ENCODE peak calls at places on chromosomes 6 and 20, in five cellular contexts. P is HepG2, Q is mesendoderm, B is left ventricle myocardium inferior, R is sigmoid colon. E is an unnamed sample. For H3K27me3 and H3K36me3, the result is how much of the 10 kb centered on the place peaks cover.

GRCh38 chr6:49913656-49914055 is 47.3 kb upstream of the CRISP1 start:
- DNase-seq in P (no peak), B (no peak), Q (peak), R (no peak), E (no peak)

GRCh38 chr6:127900935-127901334 is at the start of gene THEMIS:
- DNase-seq in B (no peak), R (no peak), P (no peak), Q (peak), E (no peak)

GRCh38 chr20:461254-462198 is 807 bp downstream of the TBC1D20 start:
- DNase-seq in R (peak), P (no peak), B (peak), Q (peak), E (peak)

GRCh38 chr6:21850682-21851081 is 257.1 kb downstream of the SOX4 start:
- DNase-seq in B (no peak), Q (peak), P (no peak), R (no peak), E (no peak)

GRCh38 chr6:127198549-127198948 is 68.1 kb upstream of the RNF146 start:
- DNase-seq in B (no peak), P (no peak), R (no peak), Q (no peak), E (no peak)

GRCh38 chr6:168124921-168125320 is 45.9 kb upstream of the FRMD1 start:
- DNase-seq in B (no peak), R (peak), P (no peak), Q (no peak), E (peak)

GRCh38 chr6:167906899-167907298 is 80.2 kb downstream of the AFDN start:
- DNase-seq in B (peak), P (no peak), R (no peak), Q (peak), E (peak)

GRCh38 chr6:40538556-40538955 is 48.6 kb downstream of the LRFN2 start:
- DNase-seq in Q (no peak), P (no peak), R (no peak), B (no peak), E (no peak)

GRCh38 chr6:54238407-54238806 is 69.8 kb upstream of the TINAG start:
- DNase-seq in P (no peak), R (no peak), B (no peak), Q (no peak), E (no peak)

GRCh38 chr20:13286600-13286999 is 65.5 kb downstream of the ISM1 start:
- DNase-seq in B (no peak), Q (no peak), R (no peak), P (no peak), E (no peak)

GRCh38 chr6:25327372-25327771 is 48.2 kb downstream of the CARMIL1 start:
- DNase-seq in B (no peak), Q (no peak), R (no peak), P (no peak), E (no peak)

GRCh38 chr20:2984028-2984501 is 59.4 kb upstream of the GNRH2 start:
- DNase-seq in B (no peak), P (no peak), Q (no peak), R (no peak), E (no peak)

GRCh38 chr20:235891-236290 is 8.8 kb downstream of the DEFB129 start:
- DNase-seq in P (no peak), Q (no peak), R (no peak), B (no peak), E (no peak)

GRCh38 chr20:2729251-2729713 is 36.7 kb downstream of the EBF4 start:
- DNase-seq in Q (no peak), R (no peak), P (no peak), B (no peak), E (peak)

GRCh38 chr6:67292169-67292568 is 1342.9 kb upstream of the ADGRB3 start:
- DNase-seq in P (no peak), B (no peak), R (no peak), Q (no peak), E (no peak)

GRCh38 chr20:20295621-20296498 is 72.0 kb upstream of the INSM1 start:
- DNase-seq in P (no peak), B (no peak), Q (peak), R (no peak), E (no peak)

GRCh38 chr6:129893513-129894098 is 32.5 kb upstream of the TMEM244 start:
- DNase-seq in B (no peak), Q (peak), P (no peak), R (no peak), E (no peak)

GRCh38 chr6:166989427-166990034 is 9.7 kb upstream of the CEP43 start:
- DNase-seq in Q (peak), R (no peak), P (peak), B (no peak), E (no peak)

GRCh38 chr20:47117325-47117724 is 222.7 kb downstream of the EYA2 start:
- DNase-seq in R (peak), P (no peak), B (no peak), Q (no peak), E (no peak)

GRCh38 chr20:61896058-61896961 is 169.4 kb downstream of the TAF4 start:
- DNase-seq in B (peak), R (no peak), Q (peak), P (peak), E (peak)

GRCh38 chr6:136134275-136134674 is 115.8 kb downstream of the MTFR2 start:
- DNase-seq in Q (no peak), B (no peak), R (no peak), P (no peak), E (no peak)

GRCh38 chr6:101534386-101534785 is 140.9 kb downstream of the GRIK2 start:
- DNase-seq in P (no peak), R (no peak), B (no peak), Q (no peak), E (no peak)
- H3K4me3 ChIP-seq in P (no peak), R (no peak), B (no peak), Q (no peak), E (no peak)

GRCh38 chr6:99618649-99619408 is 12.2 kb downstream of the PRDM13 start:
- DNase-seq in P (no peak), Q (peak), B (no peak), R (no peak), E (peak)

GRCh38 chr6:99619409-99619762 is 12.8 kb downstream of the PRDM13 start:
- DNase-seq in B (no peak), Q (no peak), P (no peak), R (no peak), E (no peak)

GRCh38 chr6:99613705-99614429 is 7.2 kb downstream of the PRDM13 start:
- DNase-seq in B (no peak), R (no peak), Q (peak), P (no peak), E (no peak)

GRCh38 chr6:99614430-99615161 is 8.0 kb downstream of the PRDM13 start:
- DNase-seq in B (no peak), P (no peak), Q (peak), R (no peak), E (peak)

GRCh38 chr6:99617131-99617530 is 10.5 kb downstream of the PRDM13 start:
- DNase-seq in R (no peak), B (no peak), P (no peak), Q (no peak), E (no peak)
- H3K27me3 ChIP-seq in R (half or more), B (half or more), P (under half), Q (half or more), E (half or more)

GRCh38 chr20:35385733-35386132 is 26.0 kb downstream of the UQCC1 start:
- DNase-seq in R (no peak), P (no peak), B (no peak), Q (no peak), E (no peak)
- H3K36me3 ChIP-seq in R (under half), P (under half), B (under half), Q (under half), E (under half)

GRCh38 chr6:32107447-32107846 is 1.7 kb downstream of the TNXB start:
- DNase-seq in Q (no peak), P (no peak), B (no peak), R (no peak), E (no peak)
- H3K4me3 ChIP-seq in Q (no peak), P (no peak), B (peak), R (no peak), E (no peak)

GRCh38 chr20:24421071-24421470 is 48.4 kb upstream of the SYNDIG1 start:
- DNase-seq in R (no peak), Q (no peak), P (no peak), B (no peak), E (peak)

GRCh38 chr20:24420567-24420966 is 48.9 kb upstream of the SYNDIG1 start:
- DNase-seq in R (no peak), Q (no peak), P (no peak), B (no peak), E (no peak)

GRCh38 chr20:24422361-24422760 is 47.1 kb upstream of the SYNDIG1 start:
- DNase-seq in P (no peak), R (no peak), B (no peak), Q (no peak), E (no peak)

GRCh38 chr20:24419786-24420185 is 49.6 kb upstream of the SYNDIG1 start:
- DNase-seq in B (no peak), Q (peak), P (no peak), R (no peak), E (no peak)

GRCh38 chr20:24418731-24419130 is 50.7 kb upstream of the SYNDIG1 start:
- DNase-seq in R (no peak), P (no peak), Q (no peak), B (no peak), E (no peak)
- H3K27me3 ChIP-seq in R (under half), P (under half), Q (under half), B (under half), E (under half)

DNA sequence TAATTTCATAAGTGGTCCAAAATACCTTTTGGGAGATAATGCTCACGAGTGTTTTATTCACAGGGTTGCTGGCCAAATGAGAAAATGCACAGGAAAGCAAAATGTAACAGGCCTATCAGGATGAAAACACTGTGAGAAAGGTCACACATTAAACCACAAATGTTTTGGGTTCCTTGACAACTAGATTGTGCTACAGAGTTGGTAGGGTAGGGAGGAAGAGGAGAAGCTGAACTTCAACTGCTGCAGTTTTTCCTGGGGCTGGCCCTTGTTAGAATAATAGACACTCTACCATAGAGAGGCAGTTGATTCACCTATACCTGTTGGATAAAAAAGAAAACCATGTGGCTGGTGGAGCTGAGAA is 28.1 kb upstream of the PAQR8 start:
- DNase-seq in B (no peak), Q (no peak), R (no peak), P (no peak), E (no peak)
- H3K36me3 ChIP-seq in B (under half), Q (under half), R (under half), P (under half), E (under half)

GRCh38 chr6:18386302-18386976 is 711 bp upstream of the RNF144B start:
- DNase-seq in B (no peak), P (peak), Q (peak), R (no peak), E (no peak)
- H3K4me3 ChIP-seq in B (peak), P (peak), Q (no peak), R (no peak), E (peak)

GRCh38 chr20:63421094-63421692 is 51.3 kb downstream of the KCNQ2 start:
- DNase-seq in R (no peak), P (no peak), Q (no peak), B (no peak), E (no peak)
- H3K27me3 ChIP-seq in R (half or more), P (half or more), Q (under half), B (half or more), E (under half)

GRCh38 chr6:157313531-157314467 is 9.5 kb downstream of the TMEM242 start:
- DNase-seq in R (no peak), Q (no peak), B (no peak), P (no peak), E (no peak)

GRCh38 chr6:157322792-157323113 is 566 bp downstream of the TMEM242 start:
- DNase-seq in P (no peak), Q (no peak), R (no peak), B (no peak), E (no peak)

GRCh38 chr6:157312733-157313132 is 10.6 kb downstream of the TMEM242 start:
- DNase-seq in P (no peak), B (no peak), R (no peak), Q (no peak), E (no peak)

GRCh38 chr6:157314705-157315321 is 8.5 kb downstream of the TMEM242 start:
- DNase-seq in B (no peak), P (peak), R (no peak), Q (peak), E (peak)

DNA sequence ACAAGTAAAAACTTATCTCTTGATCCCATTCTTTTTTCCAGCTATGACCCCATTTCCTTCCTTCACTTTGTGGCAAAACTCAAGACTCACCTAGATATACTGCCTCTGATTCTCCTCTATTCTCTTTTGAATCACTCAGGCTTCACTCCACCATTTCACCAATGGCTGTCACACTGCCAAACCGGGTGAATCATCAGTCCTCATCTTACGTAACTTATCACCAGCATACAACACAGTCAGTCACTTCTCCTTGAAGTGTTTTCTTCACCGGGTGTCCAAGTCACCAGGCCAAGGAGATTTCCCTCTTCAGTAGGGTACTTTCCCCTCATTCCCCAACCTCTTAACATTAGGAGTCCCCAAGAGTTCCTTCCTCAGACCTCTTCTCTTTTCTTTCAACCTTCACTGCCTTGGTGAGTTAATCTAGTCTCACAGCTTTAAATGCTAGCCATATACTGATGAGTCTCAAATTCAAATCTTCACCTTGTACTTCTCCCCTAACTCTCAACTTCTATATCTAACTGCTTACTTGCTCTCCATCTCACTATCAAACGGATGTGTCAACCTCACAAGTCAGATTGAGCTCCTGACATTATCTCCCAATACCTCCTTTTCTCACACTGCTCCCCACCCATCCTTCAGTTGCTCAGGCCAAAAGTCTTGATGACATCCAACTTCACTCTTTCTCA is 6.0 kb downstream of the TMEM242 start:
- DNase-seq in R (peak), Q (no peak), B (peak), P (peak), E (no peak)
- H3K36me3 ChIP-seq in R (under half), Q (under half), B (half or more), P (half or more), E (under half)

GRCh38 chr20:49769125-49769581 is 43.5 kb upstream of the SLC9A8 start:
- DNase-seq in P (no peak), B (no peak), Q (no peak), R (no peak), E (no peak)

GRCh38 chr20:49765846-49766541 is 46.6 kb upstream of the SLC9A8 start:
- DNase-seq in Q (no peak), B (no peak), R (no peak), P (no peak), E (no peak)

GRCh38 chr20:49766979-49767419 is 45.6 kb upstream of the SLC9A8 start:
- DNase-seq in B (no peak), P (no peak), Q (peak), R (no peak), E (no peak)

GRCh38 chr20:49770634-49771033 is 42.0 kb upstream of the SLC9A8 start:
- DNase-seq in Q (no peak), P (no peak), R (no peak), B (no peak), E (no peak)

DNA sequence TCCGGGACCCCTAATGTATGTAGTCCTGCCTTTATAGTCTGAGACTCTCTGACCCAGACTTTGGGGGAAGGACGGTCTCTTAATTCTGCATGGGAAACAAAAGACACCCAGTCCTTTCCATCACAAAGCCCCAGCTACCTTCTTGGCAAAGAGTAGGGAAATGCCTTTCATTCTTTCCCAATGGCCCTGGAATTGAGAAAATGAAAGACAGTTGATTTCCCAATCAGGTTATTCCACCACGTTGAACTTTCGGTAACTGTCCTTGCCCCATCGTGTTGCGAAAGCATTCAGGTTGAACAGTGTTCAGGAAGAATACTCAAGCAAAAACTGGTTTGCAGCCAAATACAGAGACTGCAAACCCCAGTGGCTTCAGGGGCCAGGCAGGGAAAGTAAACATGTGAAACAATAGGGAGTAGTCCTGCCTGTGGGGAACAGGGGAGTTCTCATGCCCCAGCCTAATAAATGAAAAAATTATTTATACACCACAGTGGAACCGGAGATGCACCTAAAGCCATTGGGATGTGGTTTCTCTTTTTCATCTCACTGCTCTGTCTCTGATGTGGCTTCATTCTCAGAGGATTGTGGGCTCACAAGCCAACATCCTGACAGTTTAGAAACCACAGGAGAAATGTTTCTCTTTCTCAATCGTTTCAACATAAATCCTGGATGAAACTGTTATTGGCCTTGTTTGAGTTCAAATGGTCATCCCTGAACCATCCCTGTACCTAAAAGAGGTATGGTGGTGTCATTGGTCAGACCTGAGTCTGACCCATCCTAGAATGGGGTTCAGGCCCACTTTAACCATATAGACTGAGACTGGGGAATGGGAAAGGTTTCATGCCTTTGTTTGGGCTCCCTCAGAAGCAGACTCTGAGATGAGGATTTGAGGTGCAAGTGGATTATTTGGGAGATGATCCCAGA is 44.2 kb upstream of the SLC9A8 start:
- DNase-seq in Q (peak), B (no peak), R (peak), P (peak), E (peak)
- H3K4me3 ChIP-seq in Q (no peak), B (no peak), R (no peak), P (peak), E (no peak)

E was measured in H7.